ENCODE peak calls at places on chromosomes 6 and 20, in four cellular contexts. One of them, this sample, is unnamed.
A peak's percentile ranks its signal among the peaks of the same experiment; 100 is the strongest.

GRCh38 chr6:50826803-50827202 is 8.1 kb downstream of the TFAP2B start:
- DNase-seq in IMR-90: no peak
- DNase-seq in AG04449: no peak
- DNase-seq in mesothelial cell of epicardium: no peak
- DNase-seq in this sample: no peak

GRCh38 chr20:11867286-11867921 is 50.3 kb upstream of the BTBD3 start:
- DNase-seq in IMR-90: peak; percentile 44
- DNase-seq in AG04449: no peak
- DNase-seq in mesothelial cell of epicardium: no peak
- DNase-seq in this sample: no peak

GRCh38 chr6:73873081-73873480 is 177.1 kb downstream of the CD109 start:
- DNase-seq in IMR-90: peak; percentile 75
- DNase-seq in AG04449: no peak
- DNase-seq in mesothelial cell of epicardium: no peak
- DNase-seq in this sample: no peak

GRCh38 chr6:150764638-150765456 is 100.7 kb upstream of the MTHFD1L start:
- DNase-seq in IMR-90: no peak
- DNase-seq in AG04449: no peak
- DNase-seq in mesothelial cell of epicardium: no peak
- DNase-seq in this sample: no peak

GRCh38 chr6:97630592-97630991 is 347.6 kb upstream of the MMS22L start:
- DNase-seq in IMR-90: peak; percentile 41
- DNase-seq in AG04449: peak; percentile 5
- DNase-seq in mesothelial cell of epicardium: no peak
- DNase-seq in this sample: no peak

GRCh38 chr6:132919476-132919875 is 105.1 kb downstream of the RPS12 start:
- DNase-seq in IMR-90: peak; percentile 98
- DNase-seq in AG04449: peak; percentile 59
- DNase-seq in mesothelial cell of epicardium: no peak
- DNase-seq in this sample: no peak

GRCh38 chr6:4364711-4365110 is 229.3 kb upstream of the ECI2 start:
- DNase-seq in IMR-90: no peak
- DNase-seq in AG04449: no peak
- DNase-seq in mesothelial cell of epicardium: no peak
- DNase-seq in this sample: no peak

GRCh38 chr6:104537185-104537584 is 322.5 kb downstream of the HACE1 start:
- DNase-seq in IMR-90: peak; percentile 69
- DNase-seq in AG04449: peak; percentile 52
- DNase-seq in mesothelial cell of epicardium: no peak
- DNase-seq in this sample: no peak

GRCh38 chr6:43665376-43665775 is 20.5 kb downstream of the RSPH9 start:
- DNase-seq in IMR-90: peak; percentile 29
- DNase-seq in AG04449: no peak
- DNase-seq in mesothelial cell of epicardium: no peak
- DNase-seq in this sample: no peak

GRCh38 chr20:4040283-4041179 is 25.2 kb upstream of the RNF24 start:
- DNase-seq in IMR-90: no peak
- DNase-seq in AG04449: no peak
- DNase-seq in mesothelial cell of epicardium: no peak
- DNase-seq in this sample: no peak

GRCh38 chr6:170273191-170273590 is 17.7 kb downstream of the DLL1 start:
- DNase-seq in IMR-90: no peak
- DNase-seq in AG04449: no peak
- DNase-seq in mesothelial cell of epicardium: no peak
- DNase-seq in this sample: no peak

GRCh38 chr6:24255676-24256075 is 102.2 kb downstream of the DCDC2 start:
- DNase-seq in IMR-90: no peak
- DNase-seq in AG04449: no peak
- DNase-seq in mesothelial cell of epicardium: no peak
- DNase-seq in this sample: peak; percentile 15

GRCh38 chr6:36204068-36204753 is 7.7 kb downstream of the BRPF3 start:
- DNase-seq in IMR-90: no peak
- DNase-seq in AG04449: no peak
- DNase-seq in mesothelial cell of epicardium: no peak
- DNase-seq in this sample: no peak

GRCh38 chr6:9516207-9516606 is 898.7 kb downstream of the TFAP2A start:
- DNase-seq in IMR-90: peak; percentile 83
- DNase-seq in AG04449: no peak
- DNase-seq in mesothelial cell of epicardium: no peak
- DNase-seq in this sample: no peak

GRCh38 chr20:57676517-57677322 is 33.1 kb downstream of the PMEPA1 start:
- DNase-seq in IMR-90: no peak
- DNase-seq in AG04449: no peak
- DNase-seq in mesothelial cell of epicardium: no peak
- DNase-seq in this sample: no peak

GRCh38 chr6:169865346-169866139 is 114.1 kb downstream of the ERMARD start:
- DNase-seq in IMR-90: no peak
- DNase-seq in AG04449: no peak
- DNase-seq in mesothelial cell of epicardium: peak; percentile 33
- DNase-seq in this sample: no peak

GRCh38 chr6:90284236-90284744 is 12.4 kb downstream of the BACH2 start:
- DNase-seq in IMR-90: peak; percentile 95
- DNase-seq in AG04449: peak; percentile 67
- DNase-seq in mesothelial cell of epicardium: no peak
- DNase-seq in this sample: no peak

GRCh38 chr6:76230711-76231110 is 158.2 kb upstream of the IMPG1 start:
- DNase-seq in IMR-90: no peak
- DNase-seq in AG04449: no peak
- DNase-seq in mesothelial cell of epicardium: no peak
- DNase-seq in this sample: no peak

GRCh38 chr20:21125072-21125848 is 622 bp upstream of the KIZ start:
- DNase-seq in IMR-90: peak; percentile 41
- DNase-seq in AG04449: peak; percentile 28
- DNase-seq in mesothelial cell of epicardium: no peak
- DNase-seq in this sample: peak; percentile 23

GRCh38 chr6:116682334-116682712 is 1.3 kb downstream of the KPNA5 start:
- DNase-seq in IMR-90: peak; percentile 55
- DNase-seq in AG04449: no peak
- DNase-seq in mesothelial cell of epicardium: no peak
- DNase-seq in this sample: peak; percentile 43

GRCh38 chr6:30101423-30101938 is 11.4 kb downstream of the TRIM31 start:
- DNase-seq in IMR-90: no peak
- DNase-seq in AG04449: no peak
- DNase-seq in mesothelial cell of epicardium: no peak
- DNase-seq in this sample: peak; percentile 64

GRCh38 chr20:38109657-38110524 is 55.2 kb downstream of the TGM2 start:
- DNase-seq in IMR-90: peak; percentile 79
- DNase-seq in AG04449: peak; percentile 98
- DNase-seq in mesothelial cell of epicardium: no peak
- DNase-seq in this sample: no peak

GRCh38 chr6:166971271-166971670 is 14.9 kb upstream of the RNASET2 start:
- DNase-seq in IMR-90: no peak
- DNase-seq in AG04449: no peak
- DNase-seq in mesothelial cell of epicardium: no peak
- DNase-seq in this sample: no peak

GRCh38 chr6:88165087-88165876 is 865 bp downstream of the CNR1 start:
- DNase-seq in IMR-90: no peak
- DNase-seq in AG04449: no peak
- DNase-seq in mesothelial cell of epicardium: no peak
- DNase-seq in this sample: no peak

GRCh38 chr6:88163576-88163975 is 2.6 kb downstream of the CNR1 start:
- DNase-seq in IMR-90: no peak
- DNase-seq in AG04449: no peak
- DNase-seq in mesothelial cell of epicardium: no peak
- DNase-seq in this sample: no peak

GRCh38 chr6:88161921-88162320 is 4.2 kb downstream of the CNR1 start:
- DNase-seq in IMR-90: no peak
- DNase-seq in AG04449: no peak
- DNase-seq in mesothelial cell of epicardium: no peak
- DNase-seq in this sample: no peak

GRCh38 chr6:88165877-88166492 is at the start of gene CNR1:
- DNase-seq in IMR-90: no peak
- DNase-seq in AG04449: no peak
- DNase-seq in mesothelial cell of epicardium: peak; percentile 74
- DNase-seq in this sample: no peak

DNA sequence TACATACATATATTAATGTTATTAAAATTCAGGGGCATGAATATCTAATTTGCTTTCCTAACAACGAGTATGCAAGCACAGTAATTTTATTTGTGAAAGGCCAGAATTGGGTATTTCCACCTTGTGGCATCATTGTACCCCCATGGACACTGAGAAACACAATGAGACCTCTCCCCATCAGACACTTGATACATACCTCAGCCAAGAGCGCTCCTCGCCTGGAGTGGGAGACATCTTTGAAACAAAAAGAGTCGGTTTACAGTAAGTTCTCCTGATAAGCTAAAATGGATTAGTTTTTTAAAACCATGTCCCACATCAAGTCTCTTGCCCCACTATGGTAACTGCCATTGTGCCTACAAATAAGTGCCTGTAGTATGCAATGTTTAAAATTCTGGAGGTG is 2.1 kb downstream of the CNR1 start:
- DNase-seq in IMR-90: no peak
- DNase-seq in AG04449: no peak
- DNase-seq in mesothelial cell of epicardium: no peak
- DNase-seq in this sample: no peak
- TF ChIP-seq CTCF in IMR-90: no peak
- TF ChIP-seq CTCF in AG04449: no peak
- TF ChIP-seq CTCF in mesothelial cell of epicardium: no peak
- TF ChIP-seq CTCF in this sample: peak; percentile 3

DNA sequence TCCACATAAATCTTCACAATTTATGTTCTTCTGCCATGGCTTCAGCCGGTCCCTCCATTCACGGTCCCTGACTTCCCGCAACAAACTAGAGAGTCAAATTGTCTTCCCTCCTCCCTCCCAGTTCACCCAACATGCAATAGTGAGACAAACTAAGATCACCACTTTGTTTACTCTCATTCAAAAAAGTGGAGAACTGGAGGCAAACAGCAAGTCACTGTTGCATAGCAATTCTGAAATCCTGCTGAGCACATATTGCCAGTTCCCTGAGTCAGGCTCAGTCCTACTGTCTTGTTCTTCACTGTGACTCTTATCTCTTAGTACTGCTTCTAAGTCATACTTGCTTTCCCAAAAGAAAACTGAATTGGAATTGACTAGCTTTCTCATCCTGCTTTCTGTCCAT is 287.2 kb upstream of the SASH1 start:
- DNase-seq in IMR-90: no peak
- DNase-seq in AG04449: no peak
- DNase-seq in mesothelial cell of epicardium: no peak
- DNase-seq in this sample: no peak
- TF ChIP-seq CTCF in IMR-90: no peak
- TF ChIP-seq CTCF in AG04449: no peak
- TF ChIP-seq CTCF in mesothelial cell of epicardium: no peak
- TF ChIP-seq CTCF in this sample: no peak

GRCh38 chr6:37607949-37608348 is 89.7 kb downstream of the MDGA1 start:
- DNase-seq in IMR-90: peak; percentile 57
- DNase-seq in AG04449: no peak
- DNase-seq in mesothelial cell of epicardium: no peak
- DNase-seq in this sample: no peak
- TF ChIP-seq CTCF in IMR-90: peak; percentile 58
- TF ChIP-seq CTCF in AG04449: peak; percentile 46
- TF ChIP-seq CTCF in mesothelial cell of epicardium: peak; percentile 59
- TF ChIP-seq CTCF in this sample: no peak

GRCh38 chr20:24620937-24621519 is 151.6 kb downstream of the SYNDIG1 start:
- DNase-seq in IMR-90: no peak
- DNase-seq in AG04449: no peak
- DNase-seq in mesothelial cell of epicardium: no peak
- DNase-seq in this sample: no peak
- TF ChIP-seq CTCF in IMR-90: no peak
- TF ChIP-seq CTCF in AG04449: no peak
- TF ChIP-seq CTCF in mesothelial cell of epicardium: no peak
- TF ChIP-seq CTCF in this sample: no peak

DNA sequence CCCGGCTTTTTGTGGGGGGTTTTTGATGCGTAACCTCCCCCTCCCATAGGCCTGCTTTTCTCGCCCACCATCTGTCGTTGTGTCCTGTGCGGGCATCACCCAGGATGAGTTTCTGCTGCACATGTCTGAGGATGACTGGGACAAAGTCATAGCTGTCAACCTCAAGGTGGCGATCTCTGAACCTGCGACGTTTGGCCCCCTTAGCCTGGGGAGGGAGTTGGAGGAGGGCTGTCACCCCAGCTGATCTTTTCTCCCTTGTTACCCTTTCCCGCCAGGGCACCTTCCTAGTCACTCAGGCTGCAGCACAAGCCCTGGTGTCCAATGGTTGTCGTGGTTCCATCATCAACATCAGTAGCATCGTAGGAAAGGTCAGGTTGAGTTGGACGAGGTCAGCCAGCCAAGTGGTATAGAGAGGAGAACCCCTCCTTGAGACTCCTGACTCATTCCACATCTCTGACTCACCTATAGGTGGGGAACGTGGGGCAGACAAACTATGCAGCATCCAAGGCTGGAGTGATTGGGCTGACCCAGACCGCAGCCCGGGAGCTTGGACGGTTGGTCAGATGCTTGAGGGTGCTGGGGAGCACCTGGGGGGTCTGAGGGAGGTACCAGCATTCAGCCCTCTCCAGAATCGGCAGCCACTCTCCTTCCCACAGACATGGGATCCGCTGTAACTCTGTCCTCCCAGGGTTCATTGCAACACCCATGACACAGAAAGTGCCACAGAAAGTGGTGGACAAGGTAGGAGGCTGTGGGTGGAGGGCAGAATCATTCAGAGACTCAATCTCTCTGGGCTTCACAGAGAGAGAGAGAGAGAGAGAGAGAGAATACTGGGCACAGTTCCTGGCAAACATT is 944 bp downstream of the HSD17B8 start:
- DNase-seq in IMR-90: peak; percentile 64
- DNase-seq in AG04449: no peak
- DNase-seq in mesothelial cell of epicardium: no peak
- DNase-seq in this sample: peak; percentile 53
- TF ChIP-seq CTCF in IMR-90: no peak
- TF ChIP-seq CTCF in AG04449: no peak
- TF ChIP-seq CTCF in mesothelial cell of epicardium: no peak
- TF ChIP-seq CTCF in this sample: peak; percentile 46

DNA sequence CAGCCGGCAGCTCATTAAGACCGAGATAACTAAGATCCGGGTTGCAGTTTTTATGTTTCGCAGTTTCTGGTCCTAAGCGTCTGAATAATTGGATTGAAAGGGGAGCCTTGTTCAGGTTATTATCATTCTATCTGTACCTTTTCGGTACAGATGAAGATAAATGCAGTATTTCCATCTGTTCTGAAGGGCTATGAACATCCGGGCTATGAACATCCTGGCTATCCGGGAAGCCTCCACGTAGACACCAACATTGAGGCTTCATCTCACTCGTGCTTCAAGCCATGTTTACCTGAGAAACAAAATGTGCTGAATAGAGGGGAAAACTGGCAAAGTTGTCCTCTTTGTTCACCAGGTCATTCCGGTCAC is 399 bp upstream of the REPS1 start:
- DNase-seq in IMR-90: peak; percentile 4
- DNase-seq in AG04449: no peak
- DNase-seq in mesothelial cell of epicardium: no peak
- DNase-seq in this sample: no peak
- TF ChIP-seq CTCF in IMR-90: no peak
- TF ChIP-seq CTCF in AG04449: no peak
- TF ChIP-seq CTCF in mesothelial cell of epicardium: peak; percentile 71
- TF ChIP-seq CTCF in this sample: no peak

DNA sequence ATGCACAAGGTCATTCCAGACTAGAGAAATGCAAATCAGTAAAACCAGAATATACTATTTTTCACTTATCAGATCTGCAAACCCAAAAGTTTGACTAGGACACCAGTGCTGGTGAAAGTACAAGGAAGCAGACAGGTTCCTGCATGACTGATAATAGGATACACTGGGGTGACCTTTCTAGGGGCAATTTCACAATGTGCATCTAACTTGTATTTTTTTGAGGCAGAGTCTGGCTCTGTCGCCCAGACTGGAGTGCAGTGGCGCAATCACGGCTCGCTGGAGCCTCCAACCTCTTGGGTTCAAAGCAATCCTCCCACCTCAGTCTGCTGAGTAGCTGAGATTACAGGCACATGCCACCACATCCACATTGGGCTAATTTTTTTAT is 11.4 kb downstream of the COMMD7 start:
- DNase-seq in IMR-90: no peak
- DNase-seq in AG04449: no peak
- DNase-seq in mesothelial cell of epicardium: no peak
- DNase-seq in this sample: no peak
- TF ChIP-seq CTCF in IMR-90: no peak
- TF ChIP-seq CTCF in AG04449: no peak
- TF ChIP-seq CTCF in mesothelial cell of epicardium: no peak
- TF ChIP-seq CTCF in this sample: no peak

This sample was measured in GM13977.